ENCODE peak calls at places on chromosomes 16 and 17, in nine cellular contexts. Q is cardiac fibroblast, T is AG04449, M is left lung, I is fibroblast of lung, E is bronchial epithelial cell, O is fibroblast of the aortic adventitia, P is A549, V is adrenal gland. K is an unnamed sample.

GRCh38 chr17:66855204-66855603 is 20.3 kb downstream of the CACNG5 start:
- DNase-seq in T (no peak), M (no peak), Q (peak; percentile 3), O (no peak), I (no peak), V (no peak), E (peak; percentile 2), P (no peak), K (no peak)

GRCh38 chr17:75152971-75153853 is 1.1 kb downstream of the JPT1 start:
- DNase-seq in P (peak; percentile 71), Q (peak; percentile 39), V (no peak), I (peak; percentile 26), O (no peak), T (no peak), E (peak; percentile 38), M (peak; percentile 43), K (no peak)

GRCh38 chr16:4404967-4405696 is 11.3 kb downstream of the CORO7 start:
- DNase-seq in I (no peak), O (no peak), Q (no peak), P (no peak), M (no peak), V (no peak), T (no peak), E (no peak), K (no peak)

GRCh38 chr17:18950944-18951905 is 740 bp upstream of the SLC5A10 start:
- DNase-seq in I (no peak), P (no peak), V (no peak), T (no peak), Q (no peak), E (no peak), M (no peak), O (no peak), K (no peak)

GRCh38 chr16:86910821-86911220 is 332.5 kb downstream of the FOXL1 start:
- DNase-seq in V (no peak), O (no peak), E (no peak), M (no peak), I (no peak), P (no peak), T (no peak), Q (no peak), K (no peak)

GRCh38 chr16:28146536-28146935 is 65.2 kb downstream of the XPO6 start:
- DNase-seq in I (no peak), T (no peak), E (no peak), Q (no peak), P (no peak), M (no peak), V (no peak), O (no peak), K (no peak)

GRCh38 chr17:8122923-8123694 is 797 bp downstream of the HES7 start:
- DNase-seq in V (no peak), M (no peak), Q (peak; percentile 43), P (peak; percentile 52), O (peak; percentile 34), T (no peak), I (peak; percentile 39), E (no peak), K (no peak)

GRCh38 chr17:4950075-4950756 is 703 bp upstream of the ENO3 start:
- DNase-seq in Q (no peak), M (peak; percentile 72), E (no peak), O (no peak), T (no peak), V (peak; percentile 59), I (no peak), P (peak; percentile 57), K (no peak)

GRCh38 chr16:73217654-73218053 is 169.7 kb upstream of the ZFHX3 start:
- DNase-seq in I (no peak), P (no peak), T (no peak), Q (no peak), E (no peak), M (no peak), O (no peak), V (no peak), K (no peak)

GRCh38 chr16:58948244-58948643 is 214.1 kb upstream of the GOT2 start:
- DNase-seq in Q (no peak), V (no peak), O (no peak), E (no peak), I (no peak), P (no peak), M (no peak), T (no peak), K (no peak)

GRCh38 chr16:85401917-85402766 is 211.0 kb upstream of the GSE1 start:
- DNase-seq in I (no peak), E (no peak), P (no peak), V (peak; percentile 11), Q (no peak), M (peak; percentile 22), O (no peak), T (no peak), K (no peak)

GRCh38 chr17:57874434-57875108 is 24.7 kb upstream of the MRPS23 start:
- DNase-seq in I (peak; percentile 91), P (no peak), M (peak; percentile 83), O (peak; percentile 84), V (peak; percentile 47), T (peak; percentile 80), E (peak; percentile 48), Q (peak; percentile 88), K (peak; percentile 87)

GRCh38 chr16:17359778-17360177 is 111.0 kb downstream of the XYLT1 start:
- DNase-seq in I (no peak), M (no peak), T (no peak), O (peak; percentile 48), V (no peak), P (no peak), E (no peak), Q (peak; percentile 38), K (no peak)

GRCh38 chr16:17396762-17397498 is 73.8 kb downstream of the XYLT1 start:
- DNase-seq in Q (peak; percentile 70), I (peak; percentile 78), M (no peak), V (peak; percentile 61), O (peak; percentile 74), E (no peak), P (no peak), T (no peak), K (no peak)

GRCh38 chr17:78013683-78014467 is 55.4 kb downstream of the TNRC6C start:
- DNase-seq in O (peak; percentile 93), T (peak; percentile 29), V (peak; percentile 52), M (no peak), P (peak; percentile 73), Q (peak; percentile 87), I (peak; percentile 86), E (peak; percentile 60), K (peak; percentile 51)

GRCh38 chr16:15672514-15673167 is 22.6 kb downstream of the NDE1 start:
- DNase-seq in O (peak; percentile 97), P (peak; percentile 90), Q (peak; percentile 99), I (peak; percentile 99), M (peak; percentile 91), E (peak; percentile 99), T (peak; percentile 90), V (peak; percentile 82), K (peak; percentile 87)

GRCh38 chr16:88784856-88785105 is 239 bp downstream of the PIEZO1 start:
- DNase-seq in T (no peak), P (no peak), E (no peak), V (no peak), I (no peak), Q (no peak), O (no peak), M (no peak), K (no peak)

GRCh38 chr17:80778716-80779115 is 212.9 kb upstream of the CHMP6 start:
- DNase-seq in E (no peak), Q (no peak), T (no peak), V (no peak), I (no peak), M (peak; percentile 21), P (no peak), O (no peak), K (no peak)

GRCh38 chr16:67236551-67237395 is 9.8 kb downstream of the TMEM208 start:
- DNase-seq in Q (peak; percentile 65), T (no peak), P (peak; percentile 86), M (no peak), V (peak; percentile 59), O (peak; percentile 22), E (no peak), I (peak; percentile 52), K (no peak)

GRCh38 chr16:68275611-68276191 is 11.4 kb downstream of the SLC7A6 start:
- DNase-seq in I (no peak), E (peak; percentile 88), V (no peak), T (no peak), P (no peak), O (no peak), Q (no peak), M (no peak), K (no peak)

GRCh38 chr16:25868966-25869365 is 177.2 kb downstream of the HS3ST4 start:
- DNase-seq in E (no peak), P (no peak), T (no peak), O (no peak), V (no peak), M (no peak), I (no peak), Q (no peak), K (no peak)
- H3K4me3 ChIP-seq in E (no peak overlapping the region), P (no peak overlapping the region), T (no peak overlapping the region), O (no peak overlapping the region), V (no peak overlapping the region), M (no peak overlapping the region), I (no peak overlapping the region), Q (no peak overlapping the region), K (no peak overlapping the region)

DNA sequence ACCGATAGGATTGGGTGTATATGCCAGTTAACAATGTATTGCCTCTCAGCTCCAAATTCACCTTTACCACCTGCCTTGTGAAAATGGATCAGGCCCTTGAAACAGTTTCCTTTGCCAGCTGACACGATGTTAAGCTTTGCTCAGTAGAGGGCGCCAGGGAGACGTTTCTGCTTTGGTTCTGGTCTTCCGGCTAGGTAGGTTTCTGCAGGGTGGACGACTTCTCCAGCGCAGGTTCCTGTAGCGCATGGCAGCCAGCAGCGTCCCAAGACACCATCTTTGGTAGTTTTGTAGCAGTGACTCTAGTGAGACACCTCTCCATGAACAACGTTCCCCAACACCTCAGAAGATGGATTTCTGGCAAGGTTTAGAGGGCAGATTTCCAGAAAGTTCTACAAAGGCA is 24.0 kb downstream of the SYCE1L start:
- DNase-seq in T (no peak), I (no peak), P (peak; percentile 27), Q (no peak), E (no peak), O (no peak), M (no peak), V (no peak), K (no peak)
- TF ChIP-seq CTCF in T (peak; percentile 23), I (peak; percentile 42), P (peak; percentile 24), Q (peak; percentile 39), E (peak; percentile 28), O (no peak), M (no peak), V (no peak), K (peak; percentile 18)

GRCh38 chr17:76733618-76733957 is 3.5 kb downstream of the SRSF2 start:
- DNase-seq in I (no peak), O (no peak), Q (no peak), E (no peak), M (no peak), T (no peak), P (no peak), V (no peak), K (no peak)
- H3K4me3 ChIP-seq in I (peak overlapping the region; percentile 94), O (peak overlapping the region; percentile 11), Q (no peak overlapping the region), E (no peak overlapping the region), M (peak overlapping the region; percentile 97), T (no peak overlapping the region), P (peak overlapping the region; percentile 95), V (no peak overlapping the region), K (no peak overlapping the region)

DNA sequence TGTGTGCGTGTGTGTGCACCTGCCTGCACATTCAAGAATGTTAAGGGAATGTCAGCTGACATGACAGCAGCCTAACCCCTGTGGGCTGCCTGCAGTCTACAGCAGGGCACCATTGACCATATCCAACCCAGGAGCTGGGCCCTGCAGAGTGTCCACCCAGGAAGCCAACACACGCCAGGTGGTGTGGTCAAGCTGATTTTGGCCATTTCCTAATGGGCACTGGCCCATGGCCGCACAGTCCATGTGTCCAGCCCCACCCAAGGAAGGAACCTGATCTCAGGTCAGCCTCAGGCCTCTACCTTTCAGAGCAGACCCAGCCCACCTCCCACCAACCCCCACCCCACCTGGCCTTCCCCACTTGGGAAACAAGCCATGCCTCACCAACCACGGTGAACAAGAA is 77.7 kb downstream of the ZNF423 start:
- DNase-seq in V (no peak), M (no peak), T (no peak), Q (no peak), P (no peak), O (no peak), E (no peak), I (no peak), K (no peak)
- TF ChIP-seq CTCF in V (no peak), M (no peak), T (no peak), Q (no peak), P (no peak), O (no peak), E (no peak), I (no peak), K (no peak)

K was measured in AG04450.